ENCODE peak calls at places on chromosomes 7 and 10, in ten cellular contexts. P, T, G, Q, S, R, U, H, E and X are unnamed samples.

GRCh38 chr10:7471720-7472367 is 61.0 kb upstream of the SFMBT2 start:
- DNase-seq in E (no peak), S (no peak), Q (no peak), R (no peak), H (no peak), T (no peak), P (no peak), U (peak), G (no peak), X (no peak)

GRCh38 chr10:118911361-118911760 is 118.2 kb upstream of the NANOS1 start:
- DNase-seq in R (peak), E (no peak), Q (peak), H (no peak), P (peak), G (no peak), T (no peak), S (no peak), U (no peak), X (no peak)

GRCh38 chr7:107201795-107202450 is 33.1 kb downstream of the HBP1 start:
- DNase-seq in G (peak), U (peak), P (no peak), H (no peak), Q (peak), E (no peak), T (peak), R (no peak), S (peak), X (no peak)

GRCh38 chr7:73578342-73579124 is at the start of gene TBL2:
- DNase-seq in P (peak), H (peak), S (peak), U (peak), T (peak), Q (peak), G (peak), E (peak), R (peak), X (peak)

GRCh38 chr7:106493041-106493731 is 167.8 kb downstream of the CCDC71L start:
- DNase-seq in H (no peak), G (no peak), E (no peak), R (no peak), Q (no peak), P (no peak), S (no peak), T (no peak), U (no peak), X (peak)

GRCh38 chr7:92833024-92833765 is 3.2 kb downstream of the CDK6 start:
- DNase-seq in R (peak), E (peak), U (no peak), T (peak), S (peak), G (peak), H (peak), P (peak), Q (peak), X (peak)

GRCh38 chr7:7653568-7654187 is 13.1 kb downstream of the UMAD1 start:
- DNase-seq in G (peak), H (no peak), E (no peak), T (no peak), Q (peak), U (no peak), S (peak), P (peak), R (peak), X (no peak)

GRCh38 chr7:27640914-27641570 is 21.6 kb downstream of the HIBADH start:
- DNase-seq in H (no peak), R (peak), T (no peak), Q (peak), E (peak), P (peak), S (no peak), G (no peak), U (no peak), X (no peak)

GRCh38 chr7:90897961-90898469 is 301.9 kb downstream of the CDK14 start:
- DNase-seq in G (no peak), Q (no peak), P (no peak), H (no peak), R (no peak), S (no peak), T (no peak), U (no peak), E (no peak), X (no peak)

GRCh38 chr7:129646369-129647021 is 35.0 kb downstream of the NRF1 start:
- DNase-seq in Q (no peak), G (no peak), S (no peak), T (no peak), E (no peak), U (no peak), H (no peak), R (no peak), P (peak), X (no peak)

GRCh38 chr7:12210179-12211053 is 678 bp upstream of the TMEM106B start:
- DNase-seq in P (no peak), E (peak), R (no peak), T (peak), S (no peak), U (peak), G (peak), H (no peak), Q (no peak), X (peak)

GRCh38 chr7:5179756-5180155 is 10.3 kb upstream of the WIPI2 start:
- DNase-seq in T (no peak), P (no peak), H (no peak), S (no peak), Q (no peak), R (no peak), E (no peak), G (no peak), U (no peak), X (no peak)

GRCh38 chr10:95353123-95353522 is 62.3 kb upstream of the PDLIM1 start:
- DNase-seq in G (no peak), E (no peak), Q (no peak), P (no peak), S (no peak), H (no peak), T (no peak), R (no peak), U (no peak), X (no peak)

GRCh38 chr10:79316671-79317431 is 30.4 kb upstream of the PPIF start:
- DNase-seq in U (no peak), E (no peak), R (peak), P (no peak), G (peak), T (no peak), H (no peak), Q (no peak), S (no peak), X (peak)

GRCh38 chr7:103391976-103392375 is 44.5 kb downstream of the PSMC2 start:
- DNase-seq in U (no peak), G (no peak), H (no peak), S (no peak), T (no peak), P (peak), E (no peak), R (no peak), Q (no peak), X (no peak)

GRCh38 chr10:95531041-95531809 is 29.9 kb downstream of the SORBS1 start:
- DNase-seq in G (peak), P (no peak), S (peak), U (no peak), Q (no peak), E (no peak), H (no peak), R (no peak), T (no peak), X (no peak)

GRCh38 chr10:104582966-104583365 is 58.1 kb upstream of the SORCS3 start:
- DNase-seq in E (no peak), T (no peak), U (no peak), Q (no peak), G (no peak), R (no peak), P (no peak), S (no peak), H (no peak), X (no peak)

GRCh38 chr10:23435378-23435777 is 3.5 kb upstream of the OTUD1 start:
- DNase-seq in G (no peak), P (no peak), Q (no peak), R (no peak), T (no peak), U (no peak), E (no peak), S (no peak), H (no peak), X (no peak)

GRCh38 chr7:34042406-34042805 is 137.1 kb downstream of the BMPER start:
- DNase-seq in R (no peak), P (no peak), G (no peak), H (no peak), T (no peak), E (no peak), U (no peak), S (no peak), Q (peak), X (no peak)

GRCh38 chr7:36962367-36962766 is 238.1 kb upstream of the AOAH start:
- DNase-seq in H (no peak), G (no peak), T (no peak), R (peak), S (no peak), U (no peak), Q (no peak), P (no peak), E (no peak), X (no peak)

GRCh38 chr7:47948096-47948790 is at the start of gene PKD1L1:
- DNase-seq in R (no peak), Q (no peak), U (no peak), G (no peak), E (no peak), S (no peak), T (no peak), P (no peak), H (no peak), X (no peak)

GRCh38 chr7:1463685-1464223 is 4.5 kb upstream of the MICALL2 start:
- DNase-seq in P (no peak), G (no peak), S (no peak), H (no peak), E (no peak), U (no peak), R (no peak), Q (no peak), T (no peak), X (no peak)

GRCh38 chr10:97633921-97634320 is 621 bp upstream of the MORN4 start:
- DNase-seq in H (no peak), P (no peak), G (no peak), R (peak), U (no peak), Q (no peak), S (no peak), T (no peak), E (no peak), X (no peak)

GRCh38 chr10:119459681-119460340 is 82.7 kb downstream of the RGS10 start:
- DNase-seq in E (no peak), U (no peak), S (no peak), H (no peak), P (no peak), R (no peak), T (no peak), G (no peak), Q (no peak), X (no peak)